ENCODE peak calls at places on chromosomes 3 and 15, in five cellular contexts. B, K, D, E and F are unnamed samples.
A peak's percentile ranks its signal among the peaks of the same experiment; 100 is the strongest.

GRCh38 chr3:83601704-83602103 is 1357.1 kb upstream of the CADM2 start:
- DNase-seq in K (no peak), B (no peak), E (no peak), D (no peak), F (no peak)

GRCh38 chr3:67653425-67654098 is 850 bp downstream of the SUCLG2 start:
- DNase-seq in E (no peak), D (no peak), K (no peak), B (no peak), F (peak; percentile 25)

GRCh38 chr3:98954242-98954641 is 52.7 kb upstream of the DCBLD2 start:
- DNase-seq in K (no peak), E (no peak), B (no peak), D (no peak), F (peak; percentile 68)

GRCh38 chr3:139572847-139573672 is 33.5 kb upstream of the RBP1 start:
- DNase-seq in B (no peak), E (no peak), K (no peak), D (no peak), F (no peak)

GRCh38 chr15:79967331-79968182 is 3.4 kb downstream of the BCL2A1 start:
- DNase-seq in D (no peak), B (no peak), K (no peak), E (no peak), F (no peak)

GRCh38 chr15:57957113-57957512 is 108.4 kb downstream of the ALDH1A2 start:
- DNase-seq in B (no peak), E (no peak), D (no peak), K (no peak), F (no peak)

GRCh38 chr3:126498936-126499335 is 18.6 kb downstream of the UROC1 start:
- DNase-seq in B (no peak), E (peak; percentile 17), K (no peak), D (no peak), F (no peak)

GRCh38 chr15:83378921-83379561 is 68.1 kb upstream of the SH3GL3 start:
- DNase-seq in D (no peak), B (no peak), K (peak; percentile 83), E (no peak), F (no peak)

DNA sequence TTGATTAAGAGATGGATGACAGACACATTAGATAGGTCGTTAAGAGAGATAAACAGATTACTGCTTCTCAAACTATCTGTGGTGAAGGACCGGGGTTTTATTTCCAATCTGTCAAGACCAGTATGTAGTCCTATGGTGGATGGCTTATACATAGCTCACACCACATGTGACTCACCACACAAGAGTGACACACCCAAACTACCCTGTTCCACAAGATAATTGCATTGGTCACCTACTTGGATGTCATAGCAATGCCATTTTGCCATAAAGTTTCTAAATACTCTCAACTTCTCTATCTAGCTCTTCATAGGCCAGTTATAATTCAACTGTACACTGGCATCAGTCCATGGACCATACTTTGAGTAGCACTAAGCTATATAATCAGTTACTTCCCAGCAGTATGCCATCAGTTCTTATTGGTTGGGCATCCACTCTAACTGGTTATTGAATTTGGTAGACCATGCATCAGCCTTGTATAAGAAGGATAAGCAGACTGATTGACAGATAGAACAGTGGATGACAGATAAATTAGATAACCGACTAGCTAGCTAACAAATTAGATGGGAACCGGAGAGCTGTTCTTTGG is 11.6 kb downstream of the WWTR1 start:
- DNase-seq in E (no peak), D (no peak), K (peak; percentile 81), B (no peak), F (no peak)
- H3K4me1 ChIP-seq in E (peaks cover 1% of the 10 kb centered on the region), D (no peaks in the 10 kb centered on the region), K (peaks cover 49% of the 10 kb centered on the region), B (no peaks in the 10 kb centered on the region), F (peaks cover 29% of the 10 kb centered on the region)

GRCh38 chr3:99965077-99965476 is 147.4 kb downstream of the CMSS1 start:
- DNase-seq in E (no peak), B (no peak), K (peak; percentile 69), D (no peak), F (peak; percentile 54)

GRCh38 chr3:99967796-99968195 is 146.5 kb downstream of the FILIP1L start:
- DNase-seq in E (no peak), D (no peak), K (peak; percentile 74), B (no peak), F (peak; percentile 66)

GRCh38 chr3:99966657-99967420 is 147.5 kb downstream of the FILIP1L start:
- DNase-seq in K (no peak), B (no peak), D (no peak), E (peak; percentile 54), F (peak; percentile 72)

GRCh38 chr3:99962703-99963102 is 145.0 kb downstream of the CMSS1 start:
- DNase-seq in B (no peak), K (no peak), D (no peak), E (no peak), F (peak; percentile 77)

DNA sequence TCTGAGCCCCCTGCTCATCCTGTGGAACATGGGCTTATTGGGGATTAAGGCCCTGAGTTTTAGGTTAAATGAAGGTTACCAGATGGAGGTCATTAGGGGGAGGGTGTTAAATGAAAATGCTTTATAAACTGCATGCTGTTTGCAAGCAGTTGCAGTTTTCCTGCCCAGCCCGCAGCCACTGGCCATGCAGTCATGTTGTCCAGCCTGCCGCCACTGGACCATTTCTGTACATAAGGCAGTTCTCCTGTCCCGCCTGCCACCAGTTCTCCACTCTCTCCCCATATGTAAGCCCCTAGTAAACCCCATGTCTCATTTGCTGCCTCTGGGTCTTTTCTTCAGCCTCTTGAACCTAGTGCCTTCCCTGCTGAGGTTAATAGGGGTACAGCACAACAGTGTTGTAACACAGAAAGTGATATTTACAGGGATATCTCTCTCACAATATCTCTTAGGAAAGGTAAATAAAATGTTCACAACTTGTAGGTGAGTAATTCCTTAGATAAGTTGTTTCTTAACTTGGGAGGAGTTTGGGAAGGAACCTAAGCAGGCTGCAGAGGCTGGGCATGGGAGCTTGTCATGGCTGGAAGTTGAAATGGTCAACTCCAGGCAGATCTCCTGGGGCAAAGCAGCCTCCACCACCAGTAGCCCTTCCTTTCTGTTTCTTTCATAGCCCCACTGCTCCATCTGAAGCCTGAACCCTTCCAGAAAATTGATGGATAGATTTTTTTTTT is 148.2 kb downstream of the CMSS1 start:
- DNase-seq in E (no peak), B (no peak), K (no peak), D (no peak), F (no peak)
- H3K4me1 ChIP-seq in E (peaks cover 8% of the 10 kb centered on the region), B (peaks cover 3% of the 10 kb centered on the region), K (peaks cover 39% of the 10 kb centered on the region), D (no peaks in the 10 kb centered on the region), F (peaks cover 62% of the 10 kb centered on the region)

GRCh38 chr15:90412356-90413194 is 24.5 kb downstream of the IQGAP1 start:
- DNase-seq in K (peak; percentile 97), D (no peak), B (no peak), E (peak; percentile 61), F (peak; percentile 74)
- H3K4me1 ChIP-seq in K (peaks cover 51% of the 10 kb centered on the region), D (peaks cover 30% of the 10 kb centered on the region), B (peaks cover 38% of the 10 kb centered on the region), E (peaks cover 3% of the 10 kb centered on the region), F (peaks cover 47% of the 10 kb centered on the region)

GRCh38 chr3:10390641-10391373 is 69.9 kb upstream of the SEC13 start:
- DNase-seq in B (no peak), E (no peak), D (no peak), K (no peak), F (no peak)
- H3K4me1 ChIP-seq in B (no peaks in the 10 kb centered on the region), E (no peaks in the 10 kb centered on the region), D (peaks cover 30% of the 10 kb centered on the region), K (peaks cover 1% of the 10 kb centered on the region), F (no peaks in the 10 kb centered on the region)

DNA sequence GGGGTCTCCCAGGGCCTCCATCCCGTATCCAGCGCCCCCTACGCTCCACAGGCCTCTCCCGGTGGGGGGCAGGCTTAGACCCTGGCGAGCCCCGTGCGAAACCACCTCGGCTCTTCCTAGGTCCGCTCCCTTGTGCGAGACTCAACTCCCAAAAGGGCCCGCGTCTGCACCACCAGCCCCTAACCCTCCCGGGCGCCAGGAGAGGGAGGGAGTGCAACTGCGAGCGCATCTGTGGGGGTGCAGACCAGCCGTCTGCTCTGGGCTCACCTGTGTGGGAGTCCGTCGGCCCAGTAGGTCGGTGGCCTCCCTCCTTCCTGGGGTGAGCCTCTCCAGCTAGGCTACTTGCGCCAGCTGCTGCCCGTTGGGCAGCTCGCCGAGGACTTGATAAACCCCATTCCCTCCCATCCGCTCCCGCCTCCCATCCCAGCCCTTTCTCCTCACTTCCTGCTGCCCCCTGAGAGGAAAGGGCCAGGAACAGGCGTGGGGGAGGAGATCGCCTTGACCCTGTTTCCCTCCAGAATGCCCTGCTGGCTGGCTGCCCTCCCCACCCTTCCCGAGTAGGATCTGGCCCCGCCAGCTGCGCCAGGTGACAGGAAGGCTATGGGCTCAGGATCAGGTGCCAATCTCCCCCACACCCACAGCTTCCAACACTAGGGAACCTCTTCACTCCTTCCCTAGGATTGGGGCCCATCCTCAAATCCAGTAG is at the start of gene HYAL2:
- DNase-seq in K (no peak), D (no peak), B (peak; percentile 78), E (peak; percentile 60), F (no peak)
- H3K4me1 ChIP-seq in K (peaks cover 47% of the 10 kb centered on the region), D (peaks cover 23% of the 10 kb centered on the region), B (peaks cover 49% of the 10 kb centered on the region), E (no peaks in the 10 kb centered on the region), F (peaks cover 24% of the 10 kb centered on the region)

GRCh38 chr3:158148218-158148617 is 38.3 kb downstream of the RSRC1 start:
- DNase-seq in E (no peak), D (no peak), B (no peak), K (peak; percentile 11), F (no peak)
- H3K4me1 ChIP-seq in E (no peaks in the 10 kb centered on the region), D (no peaks in the 10 kb centered on the region), B (peaks cover 3% of the 10 kb centered on the region), K (no peaks in the 10 kb centered on the region), F (peaks cover 15% of the 10 kb centered on the region)

GRCh38 chr15:84911879-84912660 is 27.6 kb downstream of the SLC28A1 start:
- DNase-seq in B (peak; percentile 72), D (no peak), E (peak; percentile 97), K (peak; percentile 90), F (peak; percentile 95)

GRCh38 chr15:84908564-84908963 is 24.1 kb downstream of the SLC28A1 start:
- DNase-seq in K (no peak), B (no peak), E (no peak), D (no peak), F (no peak)

GRCh38 chr15:84909029-84909428 is 24.6 kb downstream of the SLC28A1 start:
- DNase-seq in E (no peak), B (no peak), D (no peak), K (no peak), F (no peak)

GRCh38 chr15:84909782-84910181 is 25.3 kb downstream of the SLC28A1 start:
- DNase-seq in D (no peak), K (no peak), B (no peak), E (no peak), F (no peak)

GRCh38 chr15:84910928-84911623 is 26.6 kb downstream of the SLC28A1 start:
- DNase-seq in E (no peak), K (no peak), D (no peak), B (no peak), F (no peak)
- H3K4me1 ChIP-seq in E (peaks cover 7% of the 10 kb centered on the region), K (peaks cover 41% of the 10 kb centered on the region), D (no peaks in the 10 kb centered on the region), B (peaks cover 5% of the 10 kb centered on the region), F (peaks cover 45% of the 10 kb centered on the region)

GRCh38 chr3:171284308-171285075 is 175.7 kb downstream of the TNIK start:
- DNase-seq in E (peak; percentile 57), B (no peak), D (no peak), K (peak; percentile 92), F (peak; percentile 94)
- H3K4me1 ChIP-seq in E (no peaks in the 10 kb centered on the region), B (no peaks in the 10 kb centered on the region), D (peaks cover 13% of the 10 kb centered on the region), K (peaks cover 37% of the 10 kb centered on the region), F (peaks cover 57% of the 10 kb centered on the region)

GRCh38 chr15:98889930-98890695 is 117.5 kb downstream of the PGPEP1L start:
- DNase-seq in E (no peak), B (no peak), K (peak; percentile 95), D (no peak), F (peak; percentile 71)

GRCh38 chr15:98896002-98896721 is 111.4 kb downstream of the PGPEP1L start:
- DNase-seq in D (no peak), K (peak; percentile 53), E (no peak), B (no peak), F (peak; percentile 50)

GRCh38 chr15:98891301-98891700 is 116.3 kb downstream of the PGPEP1L start:
- DNase-seq in B (no peak), K (no peak), D (no peak), E (no peak), F (no peak)

GRCh38 chr15:98894312-98894711 is 113.3 kb downstream of the PGPEP1L start:
- DNase-seq in B (no peak), E (no peak), K (no peak), D (no peak), F (no peak)

GRCh38 chr15:98893407-98893806 is 114.2 kb downstream of the PGPEP1L start:
- DNase-seq in K (no peak), E (no peak), B (no peak), D (no peak), F (no peak)
- H3K4me1 ChIP-seq in K (peaks cover 46% of the 10 kb centered on the region), E (peaks cover 12% of the 10 kb centered on the region), B (no peaks in the 10 kb centered on the region), D (no peaks in the 10 kb centered on the region), F (peaks cover 35% of the 10 kb centered on the region)